ENCODE peak calls at places on chromosomes 6 and 20, in four cellular contexts. G is HepG2, R is GM12878, A is SK-N-SH. C is an unnamed sample.

GRCh38 chr20:50279988-50280850 is 89.6 kb downstream of the CEBPB start:
- DNase-seq in G (no peak), A (no peak), R (no peak), C (no peak)

GRCh38 chr6:15595461-15596173 is 67.2 kb downstream of the DTNBP1 start:
- DNase-seq in R (no peak), G (no peak), A (no peak), C (no peak)

GRCh38 chr6:150775804-150776203 is 89.7 kb upstream of the MTHFD1L start:
- DNase-seq in G (no peak), A (no peak), R (no peak), C (no peak)

GRCh38 chr6:166955121-166955864 is 1.1 kb downstream of the RNASET2 start:
- DNase-seq in G (no peak), A (peak; percentile 69), R (no peak), C (peak; percentile 24)

GRCh38 chr6:62570372-62570771 is 284.3 kb upstream of the KHDRBS2 start:
- DNase-seq in G (no peak), A (no peak), R (no peak), C (no peak)

GRCh38 chr6:163577404-163577803 is 162.9 kb downstream of the QKI start:
- DNase-seq in R (no peak), G (no peak), A (no peak), C (no peak)

GRCh38 chr6:8825726-8826125 is 390.4 kb upstream of the SLC35B3 start:
- DNase-seq in G (no peak), A (no peak), R (no peak), C (no peak)

GRCh38 chr20:17557675-17558006 is 12.2 kb upstream of the DSTN start:
- DNase-seq in A (no peak), R (no peak), G (peak; percentile 50), C (peak; percentile 7)

GRCh38 chr20:19098806-19099578 is 113.5 kb upstream of the SLC24A3 start:
- DNase-seq in A (no peak), R (no peak), G (no peak), C (no peak)

GRCh38 chr6:39214120-39214813 is 15.0 kb downstream of the KCNK5 start:
- DNase-seq in G (no peak), R (no peak), A (no peak), C (no peak)

GRCh38 chr20:44398303-44398702 is 42.8 kb downstream of the HNF4A start:
- DNase-seq in R (no peak), A (no peak), G (no peak), C (no peak)

GRCh38 chr6:117605169-117605826 is 3.0 kb upstream of the GOPC start:
- DNase-seq in A (peak; percentile 67), R (peak; percentile 66), G (peak; percentile 80), C (peak; percentile 84)

GRCh38 chr6:116575227-116575626 is 3.9 kb downstream of the RWDD1 start:
- DNase-seq in R (no peak), A (no peak), G (no peak), C (no peak)

GRCh38 chr6:43089874-43090556 is 13.9 kb downstream of the PTK7 start:
- DNase-seq in G (peak; percentile 95), A (no peak), R (no peak), C (no peak)

DNA sequence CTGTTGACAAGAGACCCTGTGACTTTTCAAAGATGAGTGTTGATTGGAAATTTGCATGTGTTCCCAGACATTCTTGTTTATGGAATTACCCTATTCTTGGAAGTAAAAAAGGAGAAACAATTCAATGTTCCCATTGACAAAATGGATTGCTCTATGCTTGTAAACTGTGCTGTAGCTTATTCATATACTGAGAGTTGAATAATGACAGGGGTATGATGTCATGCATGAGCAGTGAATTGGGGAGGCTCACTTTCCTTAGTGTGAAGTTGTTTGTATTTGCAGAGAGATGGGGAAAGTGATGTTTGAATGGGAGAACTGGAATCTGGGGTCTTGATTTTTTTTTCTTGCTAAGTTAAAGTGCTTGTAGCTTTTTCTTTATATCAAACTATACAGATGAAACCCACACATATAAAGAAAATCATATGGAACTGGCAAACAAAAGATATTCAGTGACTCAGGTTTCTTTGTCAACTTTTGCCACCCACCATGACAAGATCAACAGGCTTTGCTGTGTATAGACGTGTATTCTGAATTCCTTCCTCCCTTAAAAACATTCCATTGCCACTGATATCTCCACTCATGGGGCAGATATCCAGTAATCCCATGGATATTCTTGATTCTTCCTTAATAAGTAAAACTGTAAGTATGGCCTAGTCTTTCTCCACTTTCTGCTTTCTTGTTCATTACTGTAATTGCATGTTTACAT is 97.8 kb upstream of the JAG1 start:
- DNase-seq in R (no peak), A (no peak), G (no peak), C (no peak)
- H2AFZ ChIP-seq in R (no peak overlapping the region), A (no peak overlapping the region), G (no peak overlapping the region), C (no peak overlapping the region)

GRCh38 chr6:53197553-53197952 is 48.9 kb upstream of the GCM1 start:
- DNase-seq in G (no peak), R (no peak), A (no peak), C (no peak)

GRCh38 chr6:53189554-53189953 is 40.9 kb upstream of the GCM1 start:
- DNase-seq in G (no peak), A (no peak), R (no peak), C (no peak)

GRCh38 chr6:53195048-53195447 is 46.4 kb upstream of the GCM1 start:
- DNase-seq in A (no peak), R (no peak), G (no peak), C (no peak)

GRCh38 chr6:53188840-53189232 is 40.2 kb upstream of the GCM1 start:
- DNase-seq in G (no peak), A (no peak), R (no peak), C (no peak)

GRCh38 chr6:53192590-53193232 is 44.1 kb upstream of the GCM1 start:
- DNase-seq in G (no peak), R (no peak), A (no peak), C (no peak)
- H3K9ac ChIP-seq in G (no peak overlapping the region), R (no peak overlapping the region), A (no peak overlapping the region), C (no peak overlapping the region)

GRCh38 chr6:70844301-70844700 is 112.6 kb downstream of the B3GAT2 start:
- DNase-seq in G (no peak), A (no peak), R (no peak), C (no peak)

GRCh38 chr6:70846207-70846835 is 110.5 kb downstream of the B3GAT2 start:
- DNase-seq in R (no peak), G (no peak), A (no peak), C (no peak)

GRCh38 chr6:70841115-70841514 is 115.7 kb downstream of the B3GAT2 start:
- DNase-seq in R (no peak), A (peak; percentile 47), G (no peak), C (no peak)

GRCh38 chr6:70842541-70842940 is 114.3 kb downstream of the B3GAT2 start:
- DNase-seq in G (no peak), R (no peak), A (no peak), C (no peak)

DNA sequence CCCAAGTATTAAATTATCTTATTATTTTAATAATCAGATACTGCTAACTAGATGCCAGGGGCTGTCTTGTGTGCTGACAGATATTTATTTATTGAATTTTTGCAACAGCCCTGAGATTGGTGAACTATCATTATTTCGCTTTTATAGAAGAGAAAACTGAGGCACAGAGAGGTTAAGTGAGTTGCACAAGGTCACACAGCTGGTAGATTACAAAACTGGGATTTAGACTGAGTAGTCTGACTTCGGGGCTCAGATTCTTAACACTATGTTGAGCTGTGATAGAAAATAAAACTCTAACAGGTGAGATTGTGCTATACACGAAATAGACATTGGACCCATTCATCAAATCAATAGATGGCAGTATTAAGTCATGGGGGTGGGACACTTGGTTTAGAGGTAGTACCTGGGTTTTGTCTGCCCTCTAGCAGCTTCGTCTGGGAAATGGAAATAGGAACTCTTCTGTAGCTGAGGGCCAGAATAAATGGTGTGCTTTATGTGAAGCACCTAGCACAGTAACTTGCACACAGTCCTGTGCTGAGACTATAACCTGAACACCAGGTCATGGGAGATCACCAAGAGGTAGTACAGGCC is 113.4 kb downstream of the B3GAT2 start:
- DNase-seq in G (no peak), R (no peak), A (no peak), C (no peak)
- TF ChIP-seq FOXM1 in G (no peak), R (no peak), A (no peak), C (no peak)

GRCh38 chr6:79543411-79543810 is 6.2 kb upstream of the LCA5 start:
- DNase-seq in A (no peak), R (no peak), G (no peak), C (no peak)

GRCh38 chr6:79546186-79546585 is 9.0 kb upstream of the LCA5 start:
- DNase-seq in A (no peak), G (no peak), R (no peak), C (no peak)

GRCh38 chr6:79544299-79544927 is 7.2 kb upstream of the LCA5 start:
- DNase-seq in A (no peak), G (no peak), R (peak; percentile 44), C (no peak)

GRCh38 chr6:79543886-79544285 is 6.7 kb upstream of the LCA5 start:
- DNase-seq in A (no peak), R (no peak), G (no peak), C (no peak)

GRCh38 chr6:79544939-79545450 is 7.8 kb upstream of the LCA5 start:
- DNase-seq in R (peak; percentile 74), G (peak; percentile 16), A (peak; percentile 75), C (peak; percentile 82)
- H2AFZ ChIP-seq in R (peak overlapping the region; percentile 66), G (no peak overlapping the region), A (peak overlapping the region; percentile 6), C (peak overlapping the region; percentile 21)

DNA sequence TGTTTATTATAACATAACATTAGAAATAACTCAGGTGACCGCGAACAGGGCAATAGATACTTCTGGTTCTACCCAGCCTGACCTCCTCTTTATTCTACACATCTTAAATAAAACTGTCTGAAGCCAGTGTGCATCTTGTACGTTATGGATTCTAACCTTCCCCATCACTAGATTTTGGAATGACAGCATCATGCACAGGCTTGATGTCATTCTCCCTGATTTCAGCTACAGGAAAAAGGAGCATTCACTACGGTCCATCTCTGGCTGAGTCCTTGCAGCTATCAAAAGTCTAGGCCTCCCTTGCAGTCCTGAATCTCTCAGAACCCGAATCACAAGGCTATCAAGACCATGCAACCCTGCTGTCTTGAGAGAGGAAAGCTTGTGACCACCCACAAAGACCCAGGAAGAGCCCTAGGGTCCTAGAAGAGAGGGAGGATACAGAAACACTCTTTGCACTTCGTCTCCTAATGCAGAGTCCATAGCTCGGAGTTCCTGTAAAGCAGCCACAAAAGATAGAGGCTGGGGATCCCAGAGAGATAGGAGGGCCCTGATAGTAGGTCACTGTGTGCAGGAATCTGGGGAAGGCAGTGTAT is 845 bp downstream of the HLA-DPA1 start:
- DNase-seq in A (no peak), G (no peak), R (no peak), C (no peak)
- H3K9ac ChIP-seq in A (no peak overlapping the region), G (no peak overlapping the region), R (peak overlapping the region; percentile 87), C (no peak overlapping the region)

C was measured in K562.